ENCODE peak calls at places on chromosomes 5 and 9, in ten cellular contexts. One of them, this sample, is unnamed.

GRCh38 chr5:140324041-140324833 is 21.3 kb upstream of the PFDN1 start:
- DNase-seq in BJ: no peak
- DNase-seq in cardiac muscle cell: no peak
- DNase-seq in glutamatergic neuron: no peak
- DNase-seq in B cell: no peak
- DNase-seq in astrocyte of the spinal cord: no peak
- DNase-seq in MM.1S: no peak
- DNase-seq in heart right ventricle: no peak
- DNase-seq in heart left ventricle: no peak
- DNase-seq in fibroblast of mammary gland: peak
- DNase-seq in this sample: no peak

GRCh38 chr9:118630079-118630478 is 739.2 kb downstream of the BRINP1 start:
- DNase-seq in MM.1S: no peak
- DNase-seq in heart right ventricle: no peak
- DNase-seq in B cell: no peak
- DNase-seq in BJ: no peak
- DNase-seq in heart left ventricle: no peak
- DNase-seq in cardiac muscle cell: no peak
- DNase-seq in glutamatergic neuron: no peak
- DNase-seq in fibroblast of mammary gland: no peak
- DNase-seq in astrocyte of the spinal cord: no peak
- DNase-seq in this sample: no peak

GRCh38 chr5:155471027-155471426 is 457.5 kb downstream of the KIF4B start:
- DNase-seq in cardiac muscle cell: no peak
- DNase-seq in fibroblast of mammary gland: no peak
- DNase-seq in MM.1S: no peak
- DNase-seq in heart right ventricle: no peak
- DNase-seq in B cell: no peak
- DNase-seq in astrocyte of the spinal cord: no peak
- DNase-seq in BJ: no peak
- DNase-seq in glutamatergic neuron: no peak
- DNase-seq in heart left ventricle: no peak
- DNase-seq in this sample: no peak

GRCh38 chr5:71482132-71482531 is 26.7 kb downstream of the BDP1 start:
- DNase-seq in astrocyte of the spinal cord: peak
- DNase-seq in fibroblast of mammary gland: peak
- DNase-seq in BJ: no peak
- DNase-seq in glutamatergic neuron: no peak
- DNase-seq in B cell: no peak
- DNase-seq in cardiac muscle cell: peak
- DNase-seq in heart right ventricle: peak
- DNase-seq in heart left ventricle: no peak
- DNase-seq in MM.1S: no peak
- DNase-seq in this sample: no peak

GRCh38 chr9:74861773-74862172 is 25.9 kb downstream of the TRPM6 start:
- DNase-seq in cardiac muscle cell: no peak
- DNase-seq in B cell: no peak
- DNase-seq in heart right ventricle: no peak
- DNase-seq in astrocyte of the spinal cord: no peak
- DNase-seq in MM.1S: no peak
- DNase-seq in heart left ventricle: no peak
- DNase-seq in glutamatergic neuron: no peak
- DNase-seq in fibroblast of mammary gland: no peak
- DNase-seq in BJ: no peak
- DNase-seq in this sample: no peak

GRCh38 chr9:74078647-74079046 is 418.5 kb upstream of the RORB start:
- DNase-seq in B cell: no peak
- DNase-seq in astrocyte of the spinal cord: peak
- DNase-seq in MM.1S: no peak
- DNase-seq in heart right ventricle: no peak
- DNase-seq in fibroblast of mammary gland: peak
- DNase-seq in glutamatergic neuron: no peak
- DNase-seq in BJ: no peak
- DNase-seq in cardiac muscle cell: peak
- DNase-seq in heart left ventricle: no peak
- DNase-seq in this sample: no peak

GRCh38 chr9:5326187-5326586 is 13.5 kb downstream of the RLN1 start:
- DNase-seq in MM.1S: no peak
- DNase-seq in heart right ventricle: no peak
- DNase-seq in BJ: no peak
- DNase-seq in astrocyte of the spinal cord: no peak
- DNase-seq in B cell: no peak
- DNase-seq in fibroblast of mammary gland: no peak
- DNase-seq in heart left ventricle: no peak
- DNase-seq in cardiac muscle cell: no peak
- DNase-seq in glutamatergic neuron: no peak
- DNase-seq in this sample: no peak

GRCh38 chr5:34684281-34684979 is 28.3 kb downstream of the RAI14 start:
- DNase-seq in heart left ventricle: peak
- DNase-seq in BJ: no peak
- DNase-seq in fibroblast of mammary gland: peak
- DNase-seq in MM.1S: no peak
- DNase-seq in cardiac muscle cell: peak
- DNase-seq in heart right ventricle: peak
- DNase-seq in B cell: no peak
- DNase-seq in glutamatergic neuron: no peak
- DNase-seq in astrocyte of the spinal cord: peak
- DNase-seq in this sample: no peak

GRCh38 chr5:155728146-155728856 is 598.7 kb upstream of the SGCD start:
- DNase-seq in MM.1S: no peak
- DNase-seq in BJ: peak
- DNase-seq in heart left ventricle: peak
- DNase-seq in glutamatergic neuron: peak
- DNase-seq in astrocyte of the spinal cord: peak
- DNase-seq in heart right ventricle: peak
- DNase-seq in fibroblast of mammary gland: peak
- DNase-seq in B cell: peak
- DNase-seq in cardiac muscle cell: peak
- DNase-seq in this sample: no peak

GRCh38 chr5:154236-154635 is 37.1 kb upstream of the LRRC14B start:
- DNase-seq in heart right ventricle: no peak
- DNase-seq in MM.1S: no peak
- DNase-seq in fibroblast of mammary gland: no peak
- DNase-seq in cardiac muscle cell: no peak
- DNase-seq in glutamatergic neuron: peak
- DNase-seq in B cell: peak
- DNase-seq in astrocyte of the spinal cord: no peak
- DNase-seq in heart left ventricle: no peak
- DNase-seq in BJ: no peak
- DNase-seq in this sample: no peak

GRCh38 chr5:113331201-113331551 is 103.6 kb downstream of the TSSK1B start:
- DNase-seq in B cell: no peak
- DNase-seq in cardiac muscle cell: peak
- DNase-seq in MM.1S: no peak
- DNase-seq in glutamatergic neuron: no peak
- DNase-seq in fibroblast of mammary gland: peak
- DNase-seq in heart right ventricle: no peak
- DNase-seq in astrocyte of the spinal cord: no peak
- DNase-seq in heart left ventricle: no peak
- DNase-seq in BJ: no peak
- DNase-seq in this sample: no peak

GRCh38 chr5:149125386-149125891 is 15.9 kb upstream of the ABLIM3 start:
- DNase-seq in heart left ventricle: no peak
- DNase-seq in MM.1S: no peak
- DNase-seq in heart right ventricle: no peak
- DNase-seq in glutamatergic neuron: peak
- DNase-seq in fibroblast of mammary gland: no peak
- DNase-seq in astrocyte of the spinal cord: no peak
- DNase-seq in B cell: no peak
- DNase-seq in cardiac muscle cell: no peak
- DNase-seq in BJ: no peak
- DNase-seq in this sample: no peak

GRCh38 chr9:94870793-94871558 is 144.5 kb downstream of the AOPEP start:
- DNase-seq in heart right ventricle: peak
- DNase-seq in glutamatergic neuron: no peak
- DNase-seq in BJ: peak
- DNase-seq in MM.1S: peak
- DNase-seq in B cell: no peak
- DNase-seq in fibroblast of mammary gland: no peak
- DNase-seq in cardiac muscle cell: no peak
- DNase-seq in astrocyte of the spinal cord: no peak
- DNase-seq in heart left ventricle: peak
- DNase-seq in this sample: no peak

GRCh38 chr5:93746406-93747056 is 5.1 kb upstream of the POU5F2 start:
- DNase-seq in glutamatergic neuron: no peak
- DNase-seq in B cell: no peak
- DNase-seq in heart left ventricle: no peak
- DNase-seq in MM.1S: no peak
- DNase-seq in astrocyte of the spinal cord: peak
- DNase-seq in BJ: no peak
- DNase-seq in cardiac muscle cell: peak
- DNase-seq in heart right ventricle: no peak
- DNase-seq in fibroblast of mammary gland: peak
- DNase-seq in this sample: no peak

GRCh38 chr5:83364322-83365299 is 106.9 kb upstream of the VCAN start:
- DNase-seq in astrocyte of the spinal cord: no peak
- DNase-seq in MM.1S: no peak
- DNase-seq in fibroblast of mammary gland: peak
- DNase-seq in heart right ventricle: no peak
- DNase-seq in glutamatergic neuron: no peak
- DNase-seq in heart left ventricle: no peak
- DNase-seq in BJ: no peak
- DNase-seq in cardiac muscle cell: no peak
- DNase-seq in B cell: no peak
- DNase-seq in this sample: no peak

GRCh38 chr5:14590949-14591348 is 9.4 kb downstream of the OTULINL start:
- DNase-seq in glutamatergic neuron: no peak
- DNase-seq in cardiac muscle cell: no peak
- DNase-seq in fibroblast of mammary gland: no peak
- DNase-seq in BJ: no peak
- DNase-seq in astrocyte of the spinal cord: no peak
- DNase-seq in B cell: no peak
- DNase-seq in heart left ventricle: no peak
- DNase-seq in MM.1S: no peak
- DNase-seq in heart right ventricle: no peak
- DNase-seq in this sample: no peak

DNA sequence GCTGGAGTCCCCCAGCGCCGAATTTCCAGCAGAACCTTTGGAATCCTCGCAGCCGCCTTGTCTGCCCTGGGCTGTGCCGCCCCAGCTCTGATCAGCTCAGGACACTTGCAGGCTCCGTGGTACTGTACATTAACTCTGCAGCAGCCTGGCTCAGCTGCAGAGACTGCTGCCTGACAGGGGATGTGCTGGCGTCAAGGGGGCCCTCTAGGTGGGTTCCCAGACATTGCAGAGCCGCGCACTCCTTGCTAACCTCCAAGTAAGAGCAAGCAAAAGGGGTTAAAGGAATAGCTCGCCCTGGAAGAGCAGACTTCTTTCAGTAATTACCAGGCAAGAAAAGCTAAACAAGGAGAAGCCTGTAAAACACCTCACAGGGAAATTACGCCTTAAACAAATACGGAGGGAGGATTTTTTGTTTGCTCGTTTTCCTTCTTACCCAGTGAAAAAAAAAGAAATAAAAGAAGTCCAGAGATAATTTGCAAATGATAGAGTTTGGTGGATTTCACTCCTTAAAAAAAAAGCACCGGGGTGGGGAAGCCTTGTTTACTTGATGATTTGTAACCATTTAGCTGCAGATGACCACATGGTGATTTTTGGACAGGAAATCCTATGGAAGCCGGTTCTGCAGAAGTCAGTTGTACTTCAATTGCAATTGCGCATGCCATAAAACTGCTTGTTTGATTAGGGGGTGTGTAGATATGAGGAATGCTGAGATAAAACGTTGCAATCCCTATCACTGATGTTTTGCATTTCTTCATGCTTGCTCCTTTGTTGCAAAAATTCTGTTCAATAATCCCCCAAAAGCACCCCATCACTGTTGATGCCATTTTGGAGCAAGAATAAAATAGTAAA is 305.8 kb downstream of the PDE4D start:
- DNase-seq in cardiac muscle cell: peak
- DNase-seq in heart left ventricle: peak
- DNase-seq in astrocyte of the spinal cord: peak
- DNase-seq in heart right ventricle: peak
- DNase-seq in glutamatergic neuron: peak
- DNase-seq in BJ: no peak
- DNase-seq in fibroblast of mammary gland: peak
- DNase-seq in B cell: no peak
- DNase-seq in MM.1S: no peak
- DNase-seq in this sample: no peak
- TF ChIP-seq CTCF in cardiac muscle cell: peak
- TF ChIP-seq CTCF in heart left ventricle: no peak
- TF ChIP-seq CTCF in astrocyte of the spinal cord: peak
- TF ChIP-seq CTCF in heart right ventricle: peak
- TF ChIP-seq CTCF in glutamatergic neuron: no peak
- TF ChIP-seq CTCF in BJ: peak
- TF ChIP-seq CTCF in fibroblast of mammary gland: peak
- TF ChIP-seq CTCF in B cell: no peak
- TF ChIP-seq CTCF in MM.1S: no peak
- TF ChIP-seq CTCF in this sample: no peak

GRCh38 chr5:31854625-31855526 is 215.9 kb downstream of the PDZD2 start:
- DNase-seq in cardiac muscle cell: peak
- DNase-seq in heart left ventricle: peak
- DNase-seq in heart right ventricle: peak
- DNase-seq in BJ: no peak
- DNase-seq in glutamatergic neuron: peak
- DNase-seq in B cell: no peak
- DNase-seq in fibroblast of mammary gland: no peak
- DNase-seq in astrocyte of the spinal cord: peak
- DNase-seq in MM.1S: no peak
- DNase-seq in this sample: peak
- TF ChIP-seq CTCF in cardiac muscle cell: peak
- TF ChIP-seq CTCF in heart left ventricle: peak
- TF ChIP-seq CTCF in heart right ventricle: peak
- TF ChIP-seq CTCF in BJ: peak
- TF ChIP-seq CTCF in glutamatergic neuron: no peak
- TF ChIP-seq CTCF in B cell: no peak
- TF ChIP-seq CTCF in fibroblast of mammary gland: no peak
- TF ChIP-seq CTCF in astrocyte of the spinal cord: peak
- TF ChIP-seq CTCF in MM.1S: no peak
- TF ChIP-seq CTCF in this sample: no peak

GRCh38 chr9:99947395-99947794 is 40.9 kb downstream of the STX17 start:
- DNase-seq in fibroblast of mammary gland: no peak
- DNase-seq in heart left ventricle: no peak
- DNase-seq in BJ: no peak
- DNase-seq in heart right ventricle: no peak
- DNase-seq in glutamatergic neuron: no peak
- DNase-seq in B cell: no peak
- DNase-seq in astrocyte of the spinal cord: peak
- DNase-seq in MM.1S: no peak
- DNase-seq in cardiac muscle cell: peak
- DNase-seq in this sample: no peak
- TF ChIP-seq CTCF in fibroblast of mammary gland: no peak
- TF ChIP-seq CTCF in heart left ventricle: no peak
- TF ChIP-seq CTCF in BJ: peak
- TF ChIP-seq CTCF in heart right ventricle: no peak
- TF ChIP-seq CTCF in glutamatergic neuron: peak
- TF ChIP-seq CTCF in B cell: no peak
- TF ChIP-seq CTCF in astrocyte of the spinal cord: peak
- TF ChIP-seq CTCF in MM.1S: no peak
- TF ChIP-seq CTCF in cardiac muscle cell: peak
- TF ChIP-seq CTCF in this sample: no peak

DNA sequence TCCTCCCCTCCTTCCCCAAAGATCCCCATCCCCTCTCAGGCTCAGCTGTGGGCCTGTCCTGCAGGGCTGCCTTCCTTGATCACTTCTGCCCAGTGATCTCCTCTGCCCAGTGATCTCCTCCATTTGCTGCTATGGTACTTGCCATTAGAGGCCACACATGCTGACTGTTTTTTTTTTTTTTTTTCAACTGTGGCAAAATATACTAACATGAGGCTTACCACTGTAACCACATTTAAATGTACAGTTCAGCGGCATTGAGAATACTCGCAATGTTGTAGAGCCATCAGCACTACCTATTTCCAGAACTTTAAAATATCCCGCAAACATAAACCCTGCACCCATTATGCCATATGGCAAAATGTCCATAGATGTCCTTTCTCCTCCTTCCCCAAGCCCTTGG is 61.7 kb upstream of the EPB41L4B start:
- DNase-seq in B cell: no peak
- DNase-seq in cardiac muscle cell: no peak
- DNase-seq in heart left ventricle: no peak
- DNase-seq in heart right ventricle: no peak
- DNase-seq in MM.1S: no peak
- DNase-seq in BJ: no peak
- DNase-seq in fibroblast of mammary gland: no peak
- DNase-seq in glutamatergic neuron: no peak
- DNase-seq in astrocyte of the spinal cord: no peak
- DNase-seq in this sample: no peak
- TF ChIP-seq CTCF in B cell: no peak
- TF ChIP-seq CTCF in cardiac muscle cell: no peak
- TF ChIP-seq CTCF in heart left ventricle: no peak
- TF ChIP-seq CTCF in heart right ventricle: no peak
- TF ChIP-seq CTCF in MM.1S: no peak
- TF ChIP-seq CTCF in BJ: no peak
- TF ChIP-seq CTCF in fibroblast of mammary gland: no peak
- TF ChIP-seq CTCF in glutamatergic neuron: no peak
- TF ChIP-seq CTCF in astrocyte of the spinal cord: no peak
- TF ChIP-seq CTCF in this sample: no peak

This sample was measured in omental fat pad.